ENCODE peak calls at places on chromosomes 7 and 10, in nine cellular contexts. P is stimulated activated naive CD8-positive, alpha-beta T cell treated with anti-CD3 and anti-CD28 coated beads, Interleukin-15, amount 100 ng/mL, for 72 hours; M is brain microvascular endothelial cell; U is T-cell; V is astrocyte; H is NCI-H748 treated with DMSO at 0.1 percent for 48 hours; Y is pancreas; D is fibroblast of mammary gland; I is activated CD4-positive, alpha-beta T cell treated with anti-CD3 and anti-CD28 coated beads, Interleukin-2, amount 10 ng/mL, durations not matched to agents 7 days and 5 days. T is an unnamed sample.

GRCh38 chr7:154917214-154918160 is 85.4 kb downstream of the PAXIP1 start:
- DNase-seq in P (no peak), M (no peak), U (no peak), V (no peak), H (no peak), Y (no peak), D (no peak), I (no peak), T (no peak)

GRCh38 chr7:101167645-101168411 is 2.5 kb upstream of the VGF start:
- DNase-seq in P (no peak), M (no peak), U (no peak), V (no peak), H (no peak), Y (no peak), D (no peak), I (no peak), T (no peak)

GRCh38 chr10:77873558-77874380 is 52.8 kb downstream of the DLG5 start:
- DNase-seq in P (peak), M (peak), U (peak), V (peak), H (no peak), Y (peak), D (peak), I (peak), T (peak)

GRCh38 chr10:50325449-50326188 is 74.3 kb upstream of the ASAH2 start:
- DNase-seq in P (no peak), M (peak), U (no peak), V (peak), H (no peak), Y (no peak), D (peak), I (peak), T (no peak)

GRCh38 chr10:69901623-69902505 is 100.2 kb downstream of the COL13A1 start:
- DNase-seq in P (peak), M (peak), U (no peak), V (peak), H (no peak), Y (no peak), D (peak), I (no peak), T (no peak)

GRCh38 chr10:96416643-96417042 is 57.8 kb upstream of the OPALIN start:
- DNase-seq in P (no peak), M (no peak), U (no peak), V (peak), H (no peak), Y (no peak), D (peak), I (no peak), T (no peak)

GRCh38 chr7:100965723-100966541 is 3.4 kb upstream of the MUC12 start:
- DNase-seq in P (peak), M (peak), U (peak), V (no peak), H (no peak), Y (peak), D (peak), I (peak), T (peak)

GRCh38 chr7:42192851-42193456 is 44.1 kb downstream of the GLI3 start:
- DNase-seq in P (no peak), M (no peak), U (no peak), V (peak), H (no peak), Y (no peak), D (no peak), I (no peak), T (no peak)

GRCh38 chr10:77386833-77387232 is 250.8 kb downstream of the KCNMA1 start:
- DNase-seq in P (no peak), M (peak), U (no peak), V (peak), H (no peak), Y (no peak), D (peak), I (no peak), T (no peak)

GRCh38 chr7:116439856-116440549 is 59.5 kb upstream of the CAV2 start:
- DNase-seq in P (no peak), M (peak), U (no peak), V (peak), H (no peak), Y (no peak), D (no peak), I (no peak), T (no peak)

GRCh38 chr10:91891285-91892001 is 17.8 kb downstream of the FGFBP3 start:
- DNase-seq in P (no peak), M (peak), U (no peak), V (peak), H (no peak), Y (no peak), D (peak), I (no peak), T (no peak)

GRCh38 chr10:78292987-78293865 is 259.6 kb downstream of the RPS24 start:
- DNase-seq in P (no peak), M (no peak), U (no peak), V (peak), H (no peak), Y (no peak), D (no peak), I (no peak), T (no peak)

GRCh38 chr10:48305905-48306264 is 592 bp upstream of the MAPK8 start:
- DNase-seq in P (no peak), M (no peak), U (no peak), V (no peak), H (no peak), Y (no peak), D (no peak), I (no peak), T (no peak)

GRCh38 chr10:86169506-86170254 is 196.9 kb downstream of the GRID1 start:
- DNase-seq in P (no peak), M (no peak), U (no peak), V (no peak), H (no peak), Y (no peak), D (no peak), I (no peak), T (no peak)

GRCh38 chr7:93142127-93142526 is 6.1 kb downstream of the SAMD9L start:
- DNase-seq in P (no peak), M (no peak), U (no peak), V (no peak), H (no peak), Y (no peak), D (peak), I (no peak), T (no peak)

GRCh38 chr7:79258826-79259225 is 194.6 kb downstream of the MAGI2 start:
- DNase-seq in P (no peak), M (no peak), U (no peak), V (no peak), H (no peak), Y (no peak), D (no peak), I (no peak), T (no peak)

GRCh38 chr7:41401833-41402232 is 301.1 kb downstream of the INHBA start:
- DNase-seq in P (no peak), M (no peak), U (no peak), V (no peak), H (no peak), Y (no peak), D (no peak), I (no peak), T (no peak)

GRCh38 chr7:156539999-156540398 is 100.6 kb upstream of the RNF32 start:
- DNase-seq in P (no peak), M (no peak), U (no peak), V (no peak), H (no peak), Y (no peak), D (no peak), I (no peak), T (no peak)

T was measured in memory B cell.